ENCODE peak calls at places on chromosome 3, in five cellular contexts. O is K562, C is HepG2, T is GM12878, Y is SK-N-SH. X is an unnamed sample.
A peak's percentile ranks its signal among the peaks of the same experiment; 100 is the strongest.

GRCh38 chr3:158420654-158421396 is 150.2 kb upstream of the MLF1 start:
- DNase-seq in C (no peak), Y (no peak), O (no peak), T (peak; percentile 71), X (no peak)

GRCh38 chr3:9884555-9885165 is 4.6 kb upstream of the CIDEC start:
- DNase-seq in Y (no peak), T (no peak), O (peak; percentile 83), C (peak; percentile 29), X (no peak)

GRCh38 chr3:157356541-157356940 is 80.1 kb upstream of the PTX3 start:
- DNase-seq in Y (peak; percentile 57), C (no peak), O (no peak), T (no peak), X (no peak)

GRCh38 chr3:62737449-62737848 is 137.8 kb downstream of the CADPS start:
- DNase-seq in T (no peak), O (no peak), Y (no peak), C (no peak), X (no peak)

GRCh38 chr3:63625161-63625560 is 27.3 kb upstream of the SNTN start:
- DNase-seq in O (no peak), C (no peak), T (no peak), Y (no peak), X (no peak)

GRCh38 chr3:162103808-162104207 is 607.2 kb downstream of the OTOL1 start:
- DNase-seq in O (no peak), C (no peak), T (no peak), Y (no peak), X (no peak)

GRCh38 chr3:128549283-128550112 is 56.5 kb upstream of the GATA2 start:
- DNase-seq in T (no peak), C (peak; percentile 12), O (peak; percentile 81), Y (peak; percentile 80), X (no peak)

GRCh38 chr3:69998759-69999158 is 774 bp upstream of the SAMMSON start:
- DNase-seq in C (no peak), O (no peak), T (no peak), Y (no peak), X (no peak)

GRCh38 chr3:153162513-153163348 is 705 bp downstream of the RAP2B start:
- DNase-seq in T (no peak), C (no peak), O (no peak), Y (peak; percentile 57), X (peak; percentile 24)

GRCh38 chr3:47380026-47380600 is 708 bp upstream of the PTPN23 start:
- DNase-seq in C (no peak), O (no peak), Y (no peak), T (no peak), X (no peak)

GRCh38 chr3:53236112-53236841 is 19.5 kb downstream of the TKT start:
- DNase-seq in T (no peak), O (peak; percentile 54), Y (no peak), C (peak; percentile 52), X (no peak)

DNA sequence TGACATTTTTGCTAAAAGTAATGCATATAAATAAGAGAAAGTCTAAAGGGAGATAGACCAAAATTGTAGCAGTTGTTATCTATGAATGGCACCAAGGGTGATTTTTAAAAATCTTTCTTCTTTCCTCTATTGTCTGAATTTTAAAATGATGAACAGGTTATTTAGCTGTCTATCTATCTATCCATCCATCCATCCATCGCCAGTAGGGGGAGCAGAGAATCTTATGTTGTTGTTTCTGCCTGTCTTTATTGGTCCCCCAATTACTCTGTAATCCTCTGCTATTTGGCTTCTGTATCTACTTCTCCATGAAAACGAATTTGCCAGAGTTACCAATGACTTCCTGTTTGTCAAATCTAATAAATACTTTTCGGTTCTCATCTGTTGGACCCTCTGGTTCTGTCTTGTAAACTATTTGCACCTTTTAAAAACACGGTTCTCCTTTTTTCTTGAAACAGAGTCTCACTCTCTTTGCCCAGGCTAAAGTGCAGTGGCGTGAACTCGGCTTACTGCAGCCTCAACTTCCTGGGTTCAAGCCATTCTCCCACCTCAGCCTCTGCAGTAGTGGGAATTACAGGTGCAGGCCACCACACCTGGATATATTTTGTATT is 86.0 kb downstream of the ECT2 start:
- DNase-seq in T (no peak), C (peak; percentile 35), Y (peak; percentile 27), O (peak; percentile 24), X (peak; percentile 19)
- TF ChIP-seq FOXM1 in T (no peak), C (no peak), Y (no peak), O (no peak), X (no peak)

GRCh38 chr3:31092748-31093607 is 198.5 kb upstream of the GADL1 start:
- DNase-seq in O (no peak), Y (no peak), C (no peak), T (no peak), X (no peak)
- TF ChIP-seq FOXM1 in O (no peak), Y (no peak), C (no peak), T (no peak), X (no peak)

DNA sequence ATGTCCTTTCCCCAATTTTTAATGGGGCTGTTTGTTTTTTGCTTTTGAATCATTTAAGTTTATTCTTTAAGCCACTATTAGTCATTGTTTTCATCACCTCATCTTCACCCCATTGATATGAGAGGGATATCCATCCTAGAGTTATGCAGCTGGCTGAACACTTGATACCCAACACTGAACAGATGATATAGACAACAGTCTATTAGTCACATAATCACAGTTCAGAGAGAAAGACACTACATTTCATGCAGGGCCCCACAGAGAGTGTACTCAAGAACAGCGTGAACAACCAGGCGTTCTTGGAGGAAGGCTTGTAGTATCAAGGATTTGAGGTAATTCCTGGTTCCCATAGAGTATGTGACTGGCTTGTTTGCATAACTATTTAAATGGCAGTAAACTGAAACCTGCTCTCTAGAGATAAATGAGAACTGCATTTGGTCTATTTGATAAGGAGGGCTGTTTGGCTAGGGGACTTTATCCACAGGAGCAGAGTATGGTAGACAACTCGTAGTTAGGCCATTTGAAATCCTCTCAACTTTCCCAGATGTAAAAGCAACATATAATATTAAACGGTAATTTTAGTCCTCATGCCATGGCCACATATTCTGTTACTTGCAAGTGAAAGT is 618.7 kb downstream of the SI start:
- DNase-seq in O (no peak), C (no peak), Y (no peak), T (no peak), X (no peak)
- TF ChIP-seq FOXM1 in O (peak; percentile 31), C (no peak), Y (no peak), T (no peak), X (no peak)

GRCh38 chr3:154758109-154758868 is 321.8 kb upstream of the MME start:
- DNase-seq in O (no peak), T (no peak), C (no peak), Y (peak; percentile 19), X (no peak)
- TF ChIP-seq FOXM1 in O (no peak), T (no peak), C (no peak), Y (no peak), X (no peak)

GRCh38 chr3:113695426-113695817 is 1.0 kb downstream of the USF3 start:
- DNase-seq in O (no peak), T (no peak), C (peak; percentile 44), Y (no peak), X (peak; percentile 14)

GRCh38 chr3:113698213-113698742 is 1.8 kb upstream of the USF3 start:
- DNase-seq in T (no peak), O (no peak), Y (no peak), C (no peak), X (no peak)

GRCh38 chr3:113696658-113697191 is 283 bp upstream of the USF3 start:
- DNase-seq in O (peak; percentile 94), Y (peak; percentile 98), C (peak; percentile 98), T (peak; percentile 98), X (peak; percentile 97)

GRCh38 chr3:113697192-113698090 is 999 bp upstream of the USF3 start:
- DNase-seq in C (peak; percentile 7), Y (peak; percentile 43), O (no peak), T (no peak), X (peak; percentile 20)

GRCh38 chr3:113695818-113696645 is at the start of gene USF3:
- DNase-seq in C (peak; percentile 45), Y (peak; percentile 95), O (peak; percentile 91), T (peak; percentile 30), X (peak; percentile 80)
- TF ChIP-seq FOXM1 in C (no peak), Y (no peak), O (no peak), T (no peak), X (peak; percentile 49)

GRCh38 chr3:160286231-160286630 is 61.0 kb downstream of the C3orf80 start:
- DNase-seq in O (no peak), T (no peak), C (no peak), Y (no peak), X (no peak)

GRCh38 chr3:160291290-160291908 is 66.2 kb downstream of the C3orf80 start:
- DNase-seq in Y (no peak), T (no peak), O (no peak), C (peak; percentile 83), X (no peak)

GRCh38 chr3:160291909-160292299 is 66.7 kb downstream of the C3orf80 start:
- DNase-seq in C (no peak), O (no peak), Y (no peak), T (no peak), X (no peak)

DNA sequence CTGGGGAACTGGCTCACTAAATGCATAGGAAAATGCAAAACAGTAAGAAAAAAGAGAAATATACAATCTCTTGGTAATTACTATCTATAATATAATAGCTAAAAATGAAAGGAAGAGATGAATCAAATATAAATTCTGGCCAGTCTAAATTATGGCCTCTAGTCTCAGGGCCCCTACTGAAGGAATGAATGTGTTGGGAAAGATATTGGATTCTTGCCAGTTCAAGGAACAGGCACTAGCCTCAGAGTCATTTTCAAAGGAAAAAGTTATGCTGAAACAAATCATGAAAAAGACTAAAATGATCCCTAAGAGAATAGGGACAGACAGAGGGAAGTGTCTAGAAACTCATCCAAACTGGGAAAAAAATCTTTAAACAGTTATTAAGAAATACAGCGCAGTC is 62.4 kb downstream of the C3orf80 start:
- DNase-seq in O (no peak), Y (no peak), C (no peak), T (no peak), X (no peak)
- TF ChIP-seq FOXM1 in O (no peak), Y (no peak), C (no peak), T (no peak), X (no peak)

GRCh38 chr3:56908004-56908403 is 106.3 kb upstream of the ARHGEF3 start:
- DNase-seq in Y (no peak), C (no peak), T (no peak), O (no peak), X (no peak)

GRCh38 chr3:56909349-56909748 is 107.6 kb upstream of the ARHGEF3 start:
- DNase-seq in O (no peak), Y (no peak), C (no peak), T (no peak), X (no peak)

GRCh38 chr3:56915969-56916586 is 114.3 kb upstream of the ARHGEF3 start:
- DNase-seq in T (peak; percentile 32), Y (no peak), O (no peak), C (no peak), X (no peak)

GRCh38 chr3:56914646-56915045 is 112.9 kb upstream of the ARHGEF3 start:
- DNase-seq in Y (no peak), C (no peak), O (no peak), T (no peak), X (no peak)

GRCh38 chr3:56911363-56911762 is 109.6 kb upstream of the ARHGEF3 start:
- DNase-seq in C (no peak), O (no peak), T (no peak), Y (no peak), X (no peak)
- TF ChIP-seq FOXM1 in C (no peak), O (no peak), T (no peak), Y (no peak), X (no peak)

GRCh38 chr3:29170894-29171582 is 109.8 kb upstream of the RBMS3 start:
- DNase-seq in Y (no peak), O (no peak), C (no peak), T (no peak), X (no peak)
- TF ChIP-seq FOXM1 in Y (no peak), O (no peak), C (no peak), T (no peak), X (no peak)

X was measured in HEK293T.